ENCODE peak calls at places on chromosomes 2 and 18, in eight cellular contexts. One of them, this sample, is unnamed.

GRCh38 chr2:216951166-216951565 is 91.3 kb upstream of the TNP1 start:
- DNase-seq in fibroblast of villous mesenchyme: no peak
- DNase-seq in brain microvascular endothelial cell: no peak
- DNase-seq in hepatocyte: no peak
- DNase-seq in Calu3: no peak
- DNase-seq in kidney: no peak
- DNase-seq in adrenal gland: no peak
- DNase-seq in Peyer's patch: no peak
- DNase-seq in this sample: no peak

GRCh38 chr2:219308142-219309093 is 783 bp downstream of the PTPRN start:
- DNase-seq in fibroblast of villous mesenchyme: peak
- DNase-seq in brain microvascular endothelial cell: peak
- DNase-seq in hepatocyte: peak
- DNase-seq in Calu3: peak
- DNase-seq in kidney: no peak
- DNase-seq in adrenal gland: peak
- DNase-seq in Peyer's patch: no peak
- DNase-seq in this sample: peak

GRCh38 chr18:74268933-74269620 is 22.7 kb downstream of the CYB5A start:
- DNase-seq in fibroblast of villous mesenchyme: no peak
- DNase-seq in brain microvascular endothelial cell: no peak
- DNase-seq in hepatocyte: no peak
- DNase-seq in Calu3: no peak
- DNase-seq in kidney: no peak
- DNase-seq in adrenal gland: no peak
- DNase-seq in Peyer's patch: no peak
- DNase-seq in this sample: no peak

GRCh38 chr2:232979871-232980461 is 33.1 kb downstream of the NGEF start:
- DNase-seq in fibroblast of villous mesenchyme: peak
- DNase-seq in brain microvascular endothelial cell: peak
- DNase-seq in hepatocyte: no peak
- DNase-seq in Calu3: peak
- DNase-seq in kidney: no peak
- DNase-seq in adrenal gland: peak
- DNase-seq in Peyer's patch: peak
- DNase-seq in this sample: peak

GRCh38 chr2:204825054-204825453 is 279.8 kb downstream of the PARD3B start:
- DNase-seq in fibroblast of villous mesenchyme: peak
- DNase-seq in brain microvascular endothelial cell: peak
- DNase-seq in hepatocyte: peak
- DNase-seq in Calu3: no peak
- DNase-seq in kidney: no peak
- DNase-seq in adrenal gland: no peak
- DNase-seq in Peyer's patch: no peak
- DNase-seq in this sample: no peak

GRCh38 chr2:113041871-113042270 is 10.8 kb downstream of the IL36B start:
- DNase-seq in fibroblast of villous mesenchyme: no peak
- DNase-seq in brain microvascular endothelial cell: no peak
- DNase-seq in hepatocyte: peak
- DNase-seq in Calu3: peak
- DNase-seq in kidney: no peak
- DNase-seq in adrenal gland: no peak
- DNase-seq in Peyer's patch: no peak
- DNase-seq in this sample: no peak

GRCh38 chr2:120421126-120421829 is 75.3 kb downstream of the INHBB start:
- DNase-seq in fibroblast of villous mesenchyme: no peak
- DNase-seq in brain microvascular endothelial cell: no peak
- DNase-seq in hepatocyte: no peak
- DNase-seq in Calu3: no peak
- DNase-seq in kidney: no peak
- DNase-seq in adrenal gland: no peak
- DNase-seq in Peyer's patch: no peak
- DNase-seq in this sample: peak

GRCh38 chr2:75221872-75222271 is 22.6 kb upstream of the TACR1 start:
- DNase-seq in fibroblast of villous mesenchyme: no peak
- DNase-seq in brain microvascular endothelial cell: peak
- DNase-seq in hepatocyte: no peak
- DNase-seq in Calu3: no peak
- DNase-seq in kidney: no peak
- DNase-seq in adrenal gland: no peak
- DNase-seq in Peyer's patch: no peak
- DNase-seq in this sample: no peak

GRCh38 chr2:226790436-226790835 is 9.2 kb downstream of the IRS1 start:
- DNase-seq in fibroblast of villous mesenchyme: no peak
- DNase-seq in brain microvascular endothelial cell: no peak
- DNase-seq in hepatocyte: peak
- DNase-seq in Calu3: no peak
- DNase-seq in kidney: no peak
- DNase-seq in adrenal gland: no peak
- DNase-seq in Peyer's patch: no peak
- DNase-seq in this sample: no peak

GRCh38 chr2:105376789-105377231 is 22.0 kb downstream of the FHL2 start:
- DNase-seq in fibroblast of villous mesenchyme: peak
- DNase-seq in brain microvascular endothelial cell: peak
- DNase-seq in hepatocyte: no peak
- DNase-seq in Calu3: no peak
- DNase-seq in kidney: no peak
- DNase-seq in adrenal gland: no peak
- DNase-seq in Peyer's patch: no peak
- DNase-seq in this sample: no peak

GRCh38 chr2:224971214-224971613 is 71.1 kb downstream of the DOCK10 start:
- DNase-seq in fibroblast of villous mesenchyme: no peak
- DNase-seq in brain microvascular endothelial cell: no peak
- DNase-seq in hepatocyte: peak
- DNase-seq in Calu3: peak
- DNase-seq in kidney: peak
- DNase-seq in adrenal gland: no peak
- DNase-seq in Peyer's patch: peak
- DNase-seq in this sample: no peak

GRCh38 chr2:233107906-233108305 is 47.8 kb downstream of the INPP5D start:
- DNase-seq in fibroblast of villous mesenchyme: no peak
- DNase-seq in brain microvascular endothelial cell: no peak
- DNase-seq in hepatocyte: no peak
- DNase-seq in Calu3: no peak
- DNase-seq in kidney: no peak
- DNase-seq in adrenal gland: no peak
- DNase-seq in Peyer's patch: no peak
- DNase-seq in this sample: peak

GRCh38 chr2:18645315-18645714 is 55.9 kb upstream of the NT5C1B start:
- DNase-seq in fibroblast of villous mesenchyme: no peak
- DNase-seq in brain microvascular endothelial cell: no peak
- DNase-seq in hepatocyte: no peak
- DNase-seq in Calu3: no peak
- DNase-seq in kidney: no peak
- DNase-seq in adrenal gland: no peak
- DNase-seq in Peyer's patch: no peak
- DNase-seq in this sample: no peak

GRCh38 chr2:238667008-238667407 is 180.9 kb upstream of the TWIST2 start:
- DNase-seq in fibroblast of villous mesenchyme: peak
- DNase-seq in brain microvascular endothelial cell: no peak
- DNase-seq in hepatocyte: no peak
- DNase-seq in Calu3: no peak
- DNase-seq in kidney: no peak
- DNase-seq in adrenal gland: no peak
- DNase-seq in Peyer's patch: no peak
- DNase-seq in this sample: no peak

GRCh38 chr2:156434461-156435291 is 1.5 kb upstream of the GPD2 start:
- DNase-seq in fibroblast of villous mesenchyme: no peak
- DNase-seq in brain microvascular endothelial cell: peak
- DNase-seq in hepatocyte: no peak
- DNase-seq in Calu3: no peak
- DNase-seq in kidney: no peak
- DNase-seq in adrenal gland: no peak
- DNase-seq in Peyer's patch: no peak
- DNase-seq in this sample: no peak

GRCh38 chr2:112841399-112842044 is 4.9 kb upstream of the IL1B start:
- DNase-seq in fibroblast of villous mesenchyme: no peak
- DNase-seq in brain microvascular endothelial cell: no peak
- DNase-seq in hepatocyte: no peak
- DNase-seq in Calu3: no peak
- DNase-seq in kidney: no peak
- DNase-seq in adrenal gland: no peak
- DNase-seq in Peyer's patch: no peak
- DNase-seq in this sample: no peak

GRCh38 chr2:169082995-169083394 is 13.6 kb downstream of the DHRS9 start:
- DNase-seq in fibroblast of villous mesenchyme: no peak
- DNase-seq in brain microvascular endothelial cell: no peak
- DNase-seq in hepatocyte: no peak
- DNase-seq in Calu3: no peak
- DNase-seq in kidney: no peak
- DNase-seq in adrenal gland: no peak
- DNase-seq in Peyer's patch: no peak
- DNase-seq in this sample: no peak

GRCh38 chr2:120552800-120553471 is 182.7 kb upstream of the GLI2 start:
- DNase-seq in fibroblast of villous mesenchyme: peak
- DNase-seq in brain microvascular endothelial cell: peak
- DNase-seq in hepatocyte: peak
- DNase-seq in Calu3: peak
- DNase-seq in kidney: peak
- DNase-seq in adrenal gland: peak
- DNase-seq in Peyer's patch: peak
- DNase-seq in this sample: peak

GRCh38 chr18:21134895-21135294 is 23.3 kb upstream of the ROCK1 start:
- DNase-seq in fibroblast of villous mesenchyme: peak
- DNase-seq in brain microvascular endothelial cell: no peak
- DNase-seq in hepatocyte: no peak
- DNase-seq in Calu3: peak
- DNase-seq in kidney: no peak
- DNase-seq in adrenal gland: no peak
- DNase-seq in Peyer's patch: no peak
- DNase-seq in this sample: no peak

GRCh38 chr2:120485096-120485495 is 139.2 kb downstream of the INHBB start:
- DNase-seq in fibroblast of villous mesenchyme: no peak
- DNase-seq in brain microvascular endothelial cell: no peak
- DNase-seq in hepatocyte: no peak
- DNase-seq in Calu3: no peak
- DNase-seq in kidney: peak
- DNase-seq in adrenal gland: no peak
- DNase-seq in Peyer's patch: peak
- DNase-seq in this sample: peak

DNA sequence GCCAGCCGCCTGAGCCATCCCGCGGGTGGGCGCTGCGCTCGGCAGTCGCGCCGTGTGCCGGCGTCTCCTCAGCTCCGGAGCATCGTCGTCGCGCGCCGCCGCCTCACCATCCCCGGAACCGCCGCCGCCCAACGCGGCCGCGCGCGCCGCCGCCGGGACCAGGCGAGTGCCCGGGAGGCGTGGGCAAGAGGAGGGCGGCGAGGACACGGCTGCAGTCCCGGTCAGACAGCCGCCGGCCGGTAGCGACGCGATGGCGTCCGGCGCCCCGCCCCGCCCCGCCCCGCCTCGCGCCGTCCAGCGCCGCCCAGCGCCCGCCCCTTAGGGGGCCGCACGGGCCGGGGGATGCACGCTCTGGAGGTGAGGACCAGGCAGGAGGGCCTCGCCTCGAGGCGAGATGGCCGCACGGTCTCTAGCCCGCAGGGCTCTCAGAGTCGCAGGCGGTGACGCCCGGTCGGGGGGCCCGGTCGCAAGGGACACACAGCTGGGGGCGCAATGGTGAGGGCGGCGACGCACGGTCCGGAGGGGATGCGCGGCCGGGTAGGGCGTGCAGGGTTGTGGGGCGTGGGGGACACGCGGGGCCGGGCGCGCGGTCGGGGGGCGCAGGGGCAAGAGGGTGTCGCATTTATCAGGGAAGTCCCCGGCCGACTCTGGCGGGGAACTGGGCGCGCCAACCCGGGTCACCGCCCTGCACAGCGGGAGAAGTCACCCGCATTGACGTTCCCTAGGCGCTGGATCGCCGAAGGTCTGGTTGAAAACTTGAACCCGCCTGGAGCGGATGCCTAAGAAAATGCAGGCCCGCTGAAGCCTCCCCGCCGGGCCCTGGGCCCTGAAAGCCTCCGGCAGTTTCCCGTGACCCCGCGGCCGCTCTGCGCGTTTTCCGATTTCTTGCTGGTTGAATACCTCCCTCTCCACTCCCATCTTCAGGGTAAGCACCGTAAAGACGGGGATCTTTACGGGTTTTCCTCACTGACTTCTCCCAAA is at the start of gene SPIRE1:
- DNase-seq in fibroblast of villous mesenchyme: peak
- DNase-seq in brain microvascular endothelial cell: peak
- DNase-seq in hepatocyte: peak
- DNase-seq in Calu3: peak
- DNase-seq in kidney: peak
- DNase-seq in adrenal gland: peak
- DNase-seq in Peyer's patch: peak
- DNase-seq in this sample: peak
- TF ChIP-seq CTCF in fibroblast of villous mesenchyme: peak
- TF ChIP-seq CTCF in brain microvascular endothelial cell: peak
- TF ChIP-seq CTCF in hepatocyte: no peak
- TF ChIP-seq CTCF in Calu3: no peak
- TF ChIP-seq CTCF in kidney: no peak
- TF ChIP-seq CTCF in adrenal gland: no peak
- TF ChIP-seq CTCF in Peyer's patch: no peak
- TF ChIP-seq CTCF in this sample: no peak

DNA sequence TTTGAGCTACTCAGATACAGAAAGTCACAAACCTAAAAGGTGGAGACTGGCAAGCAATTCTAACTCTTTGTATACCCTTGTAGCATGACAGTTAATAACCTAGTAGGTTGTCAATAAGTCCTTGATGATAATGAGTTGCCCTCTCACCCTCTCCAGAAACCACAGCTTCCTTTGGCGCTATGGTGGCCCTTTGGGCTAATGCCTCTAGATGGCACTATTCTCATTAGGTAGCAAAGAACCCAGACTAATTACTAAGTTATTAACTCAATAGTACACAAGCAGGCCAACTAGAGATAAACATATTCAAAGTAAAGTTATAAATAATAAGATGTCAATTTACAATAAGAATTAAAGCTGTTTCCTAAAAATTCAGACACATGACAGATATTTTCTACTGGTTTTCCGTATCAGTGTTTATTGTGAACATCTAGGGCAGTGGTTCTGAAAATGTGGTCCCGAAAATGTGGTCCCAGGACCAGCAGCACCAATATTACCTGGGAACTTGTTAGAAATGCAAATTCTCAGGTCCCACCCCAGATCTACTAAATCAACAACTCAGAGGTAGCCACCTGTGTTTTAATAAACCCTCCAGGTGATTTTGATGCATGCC is 41.1 kb downstream of the LDAH start:
- DNase-seq in fibroblast of villous mesenchyme: peak
- DNase-seq in brain microvascular endothelial cell: peak
- DNase-seq in hepatocyte: peak
- DNase-seq in Calu3: peak
- DNase-seq in kidney: no peak
- DNase-seq in adrenal gland: no peak
- DNase-seq in Peyer's patch: no peak
- DNase-seq in this sample: no peak
- TF ChIP-seq CTCF in fibroblast of villous mesenchyme: peak
- TF ChIP-seq CTCF in brain microvascular endothelial cell: peak
- TF ChIP-seq CTCF in hepatocyte: peak
- TF ChIP-seq CTCF in Calu3: peak
- TF ChIP-seq CTCF in kidney: peak
- TF ChIP-seq CTCF in adrenal gland: peak
- TF ChIP-seq CTCF in Peyer's patch: peak
- TF ChIP-seq CTCF in this sample: peak

GRCh38 chr2:50786345-50786744 is 245.6 kb downstream of the NRXN1 start:
- DNase-seq in fibroblast of villous mesenchyme: no peak
- DNase-seq in brain microvascular endothelial cell: no peak
- DNase-seq in hepatocyte: no peak
- DNase-seq in Calu3: no peak
- DNase-seq in kidney: no peak
- DNase-seq in adrenal gland: no peak
- DNase-seq in Peyer's patch: no peak
- DNase-seq in this sample: no peak
- TF ChIP-seq CTCF in fibroblast of villous mesenchyme: no peak
- TF ChIP-seq CTCF in brain microvascular endothelial cell: no peak
- TF ChIP-seq CTCF in hepatocyte: no peak
- TF ChIP-seq CTCF in Calu3: no peak
- TF ChIP-seq CTCF in kidney: peak
- TF ChIP-seq CTCF in adrenal gland: no peak
- TF ChIP-seq CTCF in Peyer's patch: no peak
- TF ChIP-seq CTCF in this sample: no peak

GRCh38 chr18:52716926-52717325 is 376.9 kb downstream of the DCC start:
- DNase-seq in fibroblast of villous mesenchyme: no peak
- DNase-seq in brain microvascular endothelial cell: peak
- DNase-seq in hepatocyte: peak
- DNase-seq in Calu3: no peak
- DNase-seq in kidney: no peak
- DNase-seq in adrenal gland: peak
- DNase-seq in Peyer's patch: no peak
- DNase-seq in this sample: no peak
- TF ChIP-seq CTCF in fibroblast of villous mesenchyme: no peak
- TF ChIP-seq CTCF in brain microvascular endothelial cell: peak
- TF ChIP-seq CTCF in hepatocyte: peak
- TF ChIP-seq CTCF in Calu3: no peak
- TF ChIP-seq CTCF in kidney: peak
- TF ChIP-seq CTCF in adrenal gland: no peak
- TF ChIP-seq CTCF in Peyer's patch: peak
- TF ChIP-seq CTCF in this sample: no peak